ENCODE peak calls at places on chromosomes 4 and X, in nine cellular contexts. A is GM06990, B is BE2C, I is kidney, O is cardiac fibroblast, N is astrocyte of the cerebellum, E is endothelial cell of umbilical vein, C is breast epithelium, G is choroid plexus epithelial cell. Q is an unnamed sample.

GRCh38 chr4:157076578-157076947 is 613 bp downstream of the GLRB start:
- DNase-seq in A (no peak), B (no peak), I (peak), O (no peak), N (no peak), E (peak), C (no peak), G (no peak), Q (no peak)

GRCh38 chr4:99134586-99134985 is 9.5 kb downstream of the ADH4 start:
- DNase-seq in A (no peak), B (no peak), I (no peak), O (no peak), N (no peak), E (no peak), C (no peak), G (peak), Q (no peak)

GRCh38 chr4:4746444-4746843 is 113.0 kb upstream of the MSX1 start:
- DNase-seq in A (no peak), B (no peak), I (no peak), O (no peak), N (no peak), E (no peak), C (no peak), G (no peak), Q (no peak)

GRCh38 chr4:77308843-77309242 is 151.8 kb downstream of the CCNG2 start:
- DNase-seq in A (no peak), B (no peak), I (no peak), O (peak), N (no peak), E (peak), C (no peak), G (peak), Q (peak)

GRCh38 chr4:109981936-109982335 is 69.3 kb downstream of the EGF start:
- DNase-seq in A (no peak), B (no peak), I (no peak), O (no peak), N (no peak), E (no peak), C (no peak), G (no peak), Q (no peak)

GRCh38 chrX:48573690-48574269 is 504 bp upstream of the RBM3 start:
- DNase-seq in A (no peak), B (peak), I (peak), O (no peak), N (no peak), E (peak), C (peak), G (peak), Q (no peak)

GRCh38 chr4:170089274-170089742 is 448 bp downstream of the AADAT start:
- DNase-seq in A (no peak), B (peak), I (no peak), O (peak), N (peak), E (peak), C (no peak), G (peak), Q (no peak)

GRCh38 chr4:147707892-147708672 is 23.8 kb upstream of the ARHGAP10 start:
- DNase-seq in A (peak), B (peak), I (no peak), O (peak), N (no peak), E (peak), C (peak), G (peak), Q (no peak)

GRCh38 chr4:21901831-21902230 is 46.7 kb downstream of the KCNIP4 start:
- DNase-seq in A (no peak), B (no peak), I (no peak), O (peak), N (no peak), E (no peak), C (no peak), G (peak), Q (peak)

GRCh38 chr4:156169861-156170260 is 216.2 kb upstream of the CTSO start:
- DNase-seq in A (no peak), B (no peak), I (no peak), O (peak), N (no peak), E (no peak), C (no peak), G (no peak), Q (no peak)

GRCh38 chrX:16185725-16186136 is 18.4 kb downstream of the MAGEB17 start:
- DNase-seq in A (peak), B (no peak), I (no peak), O (peak), N (peak), E (peak), C (no peak), G (peak), Q (peak)

GRCh38 chr4:39357002-39357401 is 9.2 kb downstream of the RFC1 start:
- DNase-seq in A (peak), B (no peak), I (no peak), O (no peak), N (no peak), E (no peak), C (no peak), G (no peak), Q (no peak)

GRCh38 chrX:2710496-2710895 is 19.4 kb downstream of the CD99 start:
- DNase-seq in A (no peak), B (no peak), I (no peak), O (peak), N (no peak), E (no peak), C (no peak), G (peak), Q (no peak)

GRCh38 chrX:153761863-153762262 is 2.2 kb upstream of the PLXNB3 start:
- DNase-seq in A (no peak), B (no peak), I (no peak), O (no peak), N (no peak), E (no peak), C (no peak), G (no peak), Q (no peak)

GRCh38 chrX:10327651-10328050 is 170.9 kb downstream of the CLCN4 start:
- DNase-seq in A (no peak), B (peak), I (no peak), O (peak), N (no peak), E (no peak), C (no peak), G (no peak), Q (no peak)

GRCh38 chr4:32261196-32261595 is 1541.0 kb downstream of the PCDH7 start:
- DNase-seq in A (no peak), B (no peak), I (no peak), O (no peak), N (no peak), E (no peak), C (no peak), G (no peak), Q (no peak)

GRCh38 chrX:46620505-46620904 is 46.9 kb downstream of the CHST7 start:
- DNase-seq in A (no peak), B (no peak), I (no peak), O (no peak), N (no peak), E (no peak), C (no peak), G (no peak), Q (no peak)

GRCh38 chr4:108037884-108038283 is 48.2 kb downstream of the HADH start:
- DNase-seq in A (no peak), B (no peak), I (no peak), O (peak), N (no peak), E (no peak), C (no peak), G (no peak), Q (no peak)
- H3K4me3 ChIP-seq in A (no peak), B (no peak), I (no peak), O (no peak), N (no peak), E (no peak), C (no peak), G (no peak), Q (no peak)

GRCh38 chr4:151530230-151530629 is 121.3 kb downstream of the FHIP1A start:
- DNase-seq in A (no peak), B (no peak), I (no peak), O (no peak), N (no peak), E (no peak), C (no peak), G (no peak), Q (no peak)

GRCh38 chr4:151534195-151534594 is 125.2 kb downstream of the FHIP1A start:
- DNase-seq in A (no peak), B (no peak), I (no peak), O (no peak), N (no peak), E (no peak), C (no peak), G (no peak), Q (no peak)

GRCh38 chr4:151529187-151529586 is 120.2 kb downstream of the FHIP1A start:
- DNase-seq in A (no peak), B (no peak), I (no peak), O (no peak), N (no peak), E (no peak), C (no peak), G (no peak), Q (no peak)

GRCh38 chr4:151530783-151531182 is 121.8 kb downstream of the FHIP1A start:
- DNase-seq in A (no peak), B (no peak), I (no peak), O (peak), N (no peak), E (no peak), C (no peak), G (no peak), Q (no peak)

GRCh38 chr4:151532001-151532708 is 123.2 kb downstream of the FHIP1A start:
- DNase-seq in A (no peak), B (no peak), I (no peak), O (no peak), N (no peak), E (no peak), C (no peak), G (no peak), Q (no peak)
- TF ChIP-seq CTCF in A (no peak), B (no peak), I (no peak), O (no peak), N (no peak), E (no peak), C (no peak), G (no peak), Q (no peak)

DNA sequence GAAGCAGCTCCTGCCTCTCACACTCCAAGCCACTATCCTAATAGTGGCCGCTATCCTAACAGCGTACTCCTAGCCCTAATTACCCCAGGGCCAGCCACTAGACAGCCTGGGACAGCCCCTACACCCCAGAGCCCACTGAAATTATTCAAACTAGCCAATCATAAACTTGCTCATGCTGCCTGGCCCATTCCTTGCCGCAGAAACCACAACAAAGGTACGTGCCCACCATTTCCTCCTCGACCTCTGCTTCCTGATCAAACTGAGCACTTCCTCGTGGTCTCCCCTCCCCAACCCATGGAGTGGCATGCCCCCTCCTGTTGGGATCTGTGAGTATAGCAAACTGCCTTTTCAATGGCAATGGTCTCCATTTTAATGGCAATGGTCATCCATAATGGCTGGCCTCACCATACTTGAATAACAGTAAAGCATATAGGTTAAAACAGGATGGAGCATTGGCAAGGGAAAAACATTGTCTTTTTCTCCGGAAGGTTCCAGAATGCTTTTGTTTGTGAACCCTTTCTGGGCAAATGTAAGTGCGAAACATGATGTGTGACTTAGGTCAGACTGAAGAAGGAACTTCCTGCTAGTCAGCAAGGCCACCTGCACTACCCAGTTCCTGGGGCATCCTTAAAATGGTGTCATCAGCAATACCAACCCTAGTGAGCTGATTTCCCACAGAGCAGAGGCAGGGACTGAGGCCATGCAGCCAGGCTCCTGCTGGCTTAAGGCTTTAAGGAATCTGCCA is 107.1 kb upstream of the ATP6AP2 start:
- DNase-seq in A (no peak), B (no peak), I (no peak), O (no peak), N (no peak), E (no peak), C (no peak), G (no peak), Q (no peak)
- H3K4me3 ChIP-seq in A (no peak), B (no peak), I (no peak), O (no peak), N (no peak), E (no peak), C (no peak), G (no peak), Q (no peak)

GRCh38 chr4:142351958-142352357 is 494.1 kb downstream of the INPP4B start:
- DNase-seq in A (no peak), B (no peak), I (no peak), O (no peak), N (no peak), E (peak), C (no peak), G (no peak), Q (no peak)

GRCh38 chr4:142352682-142353081 is 493.4 kb downstream of the INPP4B start:
- DNase-seq in A (no peak), B (no peak), I (no peak), O (no peak), N (no peak), E (peak), C (no peak), G (no peak), Q (no peak)

GRCh38 chr4:142354041-142354440 is 492.1 kb downstream of the INPP4B start:
- DNase-seq in A (no peak), B (no peak), I (no peak), O (no peak), N (no peak), E (no peak), C (no peak), G (no peak), Q (no peak)

GRCh38 chr4:142354794-142355416 is 491.2 kb downstream of the INPP4B start:
- DNase-seq in A (no peak), B (no peak), I (no peak), O (no peak), N (no peak), E (no peak), C (no peak), G (no peak), Q (no peak)

DNA sequence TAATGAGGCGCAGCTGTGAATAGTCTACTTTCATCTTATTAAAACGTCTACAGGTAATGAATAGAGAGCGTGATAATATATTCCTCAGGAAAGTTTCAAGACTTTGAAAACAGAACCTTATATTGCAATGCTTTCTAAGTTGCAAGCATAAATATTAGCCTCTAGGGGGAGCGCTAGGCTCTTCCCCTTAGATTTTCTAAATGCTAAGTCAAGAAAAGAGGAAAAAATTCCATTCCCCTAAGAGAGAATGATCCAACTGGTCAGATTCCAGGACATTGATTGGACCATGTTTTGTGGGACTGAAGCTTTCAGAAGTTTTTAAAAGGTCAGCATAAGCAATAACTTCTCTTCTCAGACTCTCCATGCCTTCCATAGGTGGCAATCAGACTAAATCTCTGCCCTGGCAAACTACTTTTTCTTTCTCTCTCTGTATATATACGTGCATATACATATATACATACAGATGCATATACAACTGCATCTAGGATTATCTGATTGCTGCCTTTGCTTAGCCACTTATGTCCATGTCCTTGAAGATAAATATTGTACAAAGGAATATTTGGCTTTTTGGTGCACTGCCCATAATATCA is 492.9 kb downstream of the INPP4B start:
- DNase-seq in A (no peak), B (peak), I (no peak), O (peak), N (peak), E (peak), C (no peak), G (peak), Q (peak)
- TF ChIP-seq CTCF in A (peak), B (peak), I (peak), O (peak), N (peak), E (peak), C (peak), G (peak), Q (peak)

GRCh38 chrX:69876221-69876620 is 173.5 kb downstream of the AWAT2 start:
- DNase-seq in A (no peak), B (no peak), I (no peak), O (no peak), N (no peak), E (no peak), C (no peak), G (no peak), Q (no peak)
- H3K4me3 ChIP-seq in A (no peak), B (no peak), I (no peak), O (no peak), N (no peak), E (no peak), C (no peak), G (no peak), Q (no peak)

GRCh38 chr4:108172231-108172779 is 3.6 kb upstream of the LEF1 start:
- DNase-seq in A (peak), B (peak), I (no peak), O (no peak), N (no peak), E (no peak), C (no peak), G (no peak), Q (no peak)
- TF ChIP-seq CTCF in A (no peak), B (no peak), I (no peak), O (no peak), N (no peak), E (no peak), C (no peak), G (no peak), Q (no peak)

Q was measured in AG09309.